ENCODE peak calls at places on chromosomes 7 and 10, in six cellular contexts. One of them, this sample, is unnamed.

GRCh38 chr10:114694735-114695134 is 36.7 kb upstream of the ABLIM1 start:
- DNase-seq in psoas muscle: no peak
- DNase-seq in A549: peak; percentile 73
- DNase-seq in esophagus muscularis mucosa: no peak
- DNase-seq in upper lobe of right lung: no peak
- DNase-seq in cardiac muscle cell: peak; percentile 33
- DNase-seq in this sample: no peak

GRCh38 chr7:40644454-40645188 is 509.8 kb downstream of the SUGCT start:
- DNase-seq in psoas muscle: no peak
- DNase-seq in A549: no peak
- DNase-seq in esophagus muscularis mucosa: no peak
- DNase-seq in upper lobe of right lung: no peak
- DNase-seq in cardiac muscle cell: peak; percentile 19
- DNase-seq in this sample: no peak

GRCh38 chr10:94108200-94108599 is 114.5 kb downstream of the PLCE1 start:
- DNase-seq in psoas muscle: no peak
- DNase-seq in A549: no peak
- DNase-seq in esophagus muscularis mucosa: no peak
- DNase-seq in upper lobe of right lung: no peak
- DNase-seq in cardiac muscle cell: peak; percentile 56
- DNase-seq in this sample: no peak

GRCh38 chr7:73615886-73616285 is 8.4 kb downstream of the MLXIPL start:
- DNase-seq in psoas muscle: no peak
- DNase-seq in A549: no peak
- DNase-seq in esophagus muscularis mucosa: no peak
- DNase-seq in upper lobe of right lung: no peak
- DNase-seq in cardiac muscle cell: peak; percentile 32
- DNase-seq in this sample: no peak

GRCh38 chr10:62278461-62278910 is 9.8 kb upstream of the RTKN2 start:
- DNase-seq in psoas muscle: no peak
- DNase-seq in A549: no peak
- DNase-seq in esophagus muscularis mucosa: no peak
- DNase-seq in upper lobe of right lung: no peak
- DNase-seq in cardiac muscle cell: peak; percentile 22
- DNase-seq in this sample: no peak

GRCh38 chr7:135168001-135168400 is 2.5 kb downstream of the CYREN start:
- DNase-seq in psoas muscle: peak; percentile 84
- DNase-seq in A549: no peak
- DNase-seq in esophagus muscularis mucosa: no peak
- DNase-seq in upper lobe of right lung: no peak
- DNase-seq in cardiac muscle cell: no peak
- DNase-seq in this sample: no peak

GRCh38 chr7:14751461-14751860 is 151.1 kb downstream of the DGKB start:
- DNase-seq in psoas muscle: no peak
- DNase-seq in A549: no peak
- DNase-seq in esophagus muscularis mucosa: no peak
- DNase-seq in upper lobe of right lung: no peak
- DNase-seq in cardiac muscle cell: peak; percentile 78
- DNase-seq in this sample: no peak

GRCh38 chr10:93872776-93873175 is 21.0 kb upstream of the SLC35G1 start:
- DNase-seq in psoas muscle: no peak
- DNase-seq in A549: no peak
- DNase-seq in esophagus muscularis mucosa: peak; percentile 45
- DNase-seq in upper lobe of right lung: no peak
- DNase-seq in cardiac muscle cell: peak; percentile 9
- DNase-seq in this sample: no peak

GRCh38 chr10:96470108-96470743 is 43.5 kb downstream of the TLL2 start:
- DNase-seq in psoas muscle: no peak
- DNase-seq in A549: peak; percentile 51
- DNase-seq in esophagus muscularis mucosa: no peak
- DNase-seq in upper lobe of right lung: no peak
- DNase-seq in cardiac muscle cell: peak; percentile 54
- DNase-seq in this sample: no peak

GRCh38 chr10:61899045-61899444 is 2.5 kb upstream of the ARID5B start:
- DNase-seq in psoas muscle: no peak
- DNase-seq in A549: no peak
- DNase-seq in esophagus muscularis mucosa: no peak
- DNase-seq in upper lobe of right lung: no peak
- DNase-seq in cardiac muscle cell: peak; percentile 60
- DNase-seq in this sample: no peak

GRCh38 chr10:98135222-98135899 is 904 bp downstream of the R3HCC1L start:
- DNase-seq in psoas muscle: no peak
- DNase-seq in A549: no peak
- DNase-seq in esophagus muscularis mucosa: no peak
- DNase-seq in upper lobe of right lung: no peak
- DNase-seq in cardiac muscle cell: no peak
- DNase-seq in this sample: no peak

GRCh38 chr7:45885264-45885882 is 2.9 kb upstream of the IGFBP1 start:
- DNase-seq in psoas muscle: no peak
- DNase-seq in A549: peak; percentile 63
- DNase-seq in esophagus muscularis mucosa: peak; percentile 83
- DNase-seq in upper lobe of right lung: no peak
- DNase-seq in cardiac muscle cell: no peak
- DNase-seq in this sample: no peak

GRCh38 chr7:108067844-108068243 is 62.3 kb downstream of the LAMB4 start:
- DNase-seq in psoas muscle: no peak
- DNase-seq in A549: no peak
- DNase-seq in esophagus muscularis mucosa: no peak
- DNase-seq in upper lobe of right lung: no peak
- DNase-seq in cardiac muscle cell: no peak
- DNase-seq in this sample: no peak

GRCh38 chr7:87359366-87359765 is 13.9 kb downstream of the CROT start:
- DNase-seq in psoas muscle: no peak
- DNase-seq in A549: no peak
- DNase-seq in esophagus muscularis mucosa: no peak
- DNase-seq in upper lobe of right lung: no peak
- DNase-seq in cardiac muscle cell: no peak
- DNase-seq in this sample: no peak

GRCh38 chr7:70655694-70656093 is 476.2 kb upstream of the GALNT17 start:
- DNase-seq in psoas muscle: no peak
- DNase-seq in A549: no peak
- DNase-seq in esophagus muscularis mucosa: no peak
- DNase-seq in upper lobe of right lung: no peak
- DNase-seq in cardiac muscle cell: no peak
- DNase-seq in this sample: no peak

GRCh38 chr10:117241541-117242462 is 888 bp downstream of the SLC18A2 start:
- DNase-seq in psoas muscle: no peak
- DNase-seq in A549: no peak
- DNase-seq in esophagus muscularis mucosa: no peak
- DNase-seq in upper lobe of right lung: no peak
- DNase-seq in cardiac muscle cell: peak; percentile 12
- DNase-seq in this sample: no peak

GRCh38 chr7:107659666-107660065 is 962 bp upstream of the SLC26A4 start:
- DNase-seq in psoas muscle: no peak
- DNase-seq in A549: no peak
- DNase-seq in esophagus muscularis mucosa: no peak
- DNase-seq in upper lobe of right lung: no peak
- DNase-seq in cardiac muscle cell: peak; percentile 83
- DNase-seq in this sample: no peak

GRCh38 chr7:30511973-30512662 is 7.5 kb upstream of the GGCT start:
- DNase-seq in psoas muscle: no peak
- DNase-seq in A549: no peak
- DNase-seq in esophagus muscularis mucosa: no peak
- DNase-seq in upper lobe of right lung: no peak
- DNase-seq in cardiac muscle cell: no peak
- DNase-seq in this sample: no peak

GRCh38 chr7:121330053-121330833 is 1.4 kb downstream of the WNT16 start:
- DNase-seq in psoas muscle: no peak
- DNase-seq in A549: no peak
- DNase-seq in esophagus muscularis mucosa: no peak
- DNase-seq in upper lobe of right lung: no peak
- DNase-seq in cardiac muscle cell: no peak
- DNase-seq in this sample: no peak

GRCh38 chr10:78805176-78805575 is 263.6 kb upstream of the ZMIZ1 start:
- DNase-seq in psoas muscle: peak; percentile 74
- DNase-seq in A549: no peak
- DNase-seq in esophagus muscularis mucosa: no peak
- DNase-seq in upper lobe of right lung: no peak
- DNase-seq in cardiac muscle cell: peak; percentile 98
- DNase-seq in this sample: no peak

GRCh38 chr7:140059288-140060242 is 3.2 kb downstream of the PARP12 start:
- DNase-seq in psoas muscle: no peak
- DNase-seq in A549: peak; percentile 60
- DNase-seq in esophagus muscularis mucosa: no peak
- DNase-seq in upper lobe of right lung: no peak
- DNase-seq in cardiac muscle cell: peak; percentile 95
- DNase-seq in this sample: no peak

GRCh38 chr10:93160829-93161228 is 87.1 kb downstream of the CYP26A1 start:
- DNase-seq in psoas muscle: peak; percentile 65
- DNase-seq in A549: no peak
- DNase-seq in esophagus muscularis mucosa: no peak
- DNase-seq in upper lobe of right lung: peak; percentile 74
- DNase-seq in cardiac muscle cell: peak; percentile 86
- DNase-seq in this sample: no peak

GRCh38 chr10:132926777-132927650 is 15.4 kb downstream of the CFAP46 start:
- DNase-seq in psoas muscle: peak; percentile 37
- DNase-seq in A549: no peak
- DNase-seq in esophagus muscularis mucosa: no peak
- DNase-seq in upper lobe of right lung: peak; percentile 56
- DNase-seq in cardiac muscle cell: no peak
- DNase-seq in this sample: no peak

GRCh38 chr7:1021931-1022330 is 22.4 kb upstream of the GPR146 start:
- DNase-seq in psoas muscle: peak; percentile 48
- DNase-seq in A549: no peak
- DNase-seq in esophagus muscularis mucosa: no peak
- DNase-seq in upper lobe of right lung: no peak
- DNase-seq in cardiac muscle cell: no peak
- DNase-seq in this sample: no peak

GRCh38 chr7:1024331-1024761 is 20.0 kb upstream of the GPR146 start:
- DNase-seq in psoas muscle: peak; percentile 57
- DNase-seq in A549: no peak
- DNase-seq in esophagus muscularis mucosa: no peak
- DNase-seq in upper lobe of right lung: no peak
- DNase-seq in cardiac muscle cell: no peak
- DNase-seq in this sample: no peak

GRCh38 chr7:1022356-1022755 is 22.0 kb upstream of the GPR146 start:
- DNase-seq in psoas muscle: peak; percentile 12
- DNase-seq in A549: no peak
- DNase-seq in esophagus muscularis mucosa: no peak
- DNase-seq in upper lobe of right lung: no peak
- DNase-seq in cardiac muscle cell: no peak
- DNase-seq in this sample: no peak

GRCh38 chr7:1021366-1021765 is 23.0 kb upstream of the GPR146 start:
- DNase-seq in psoas muscle: peak; percentile 54
- DNase-seq in A549: no peak
- DNase-seq in esophagus muscularis mucosa: no peak
- DNase-seq in upper lobe of right lung: no peak
- DNase-seq in cardiac muscle cell: no peak
- DNase-seq in this sample: no peak

DNA sequence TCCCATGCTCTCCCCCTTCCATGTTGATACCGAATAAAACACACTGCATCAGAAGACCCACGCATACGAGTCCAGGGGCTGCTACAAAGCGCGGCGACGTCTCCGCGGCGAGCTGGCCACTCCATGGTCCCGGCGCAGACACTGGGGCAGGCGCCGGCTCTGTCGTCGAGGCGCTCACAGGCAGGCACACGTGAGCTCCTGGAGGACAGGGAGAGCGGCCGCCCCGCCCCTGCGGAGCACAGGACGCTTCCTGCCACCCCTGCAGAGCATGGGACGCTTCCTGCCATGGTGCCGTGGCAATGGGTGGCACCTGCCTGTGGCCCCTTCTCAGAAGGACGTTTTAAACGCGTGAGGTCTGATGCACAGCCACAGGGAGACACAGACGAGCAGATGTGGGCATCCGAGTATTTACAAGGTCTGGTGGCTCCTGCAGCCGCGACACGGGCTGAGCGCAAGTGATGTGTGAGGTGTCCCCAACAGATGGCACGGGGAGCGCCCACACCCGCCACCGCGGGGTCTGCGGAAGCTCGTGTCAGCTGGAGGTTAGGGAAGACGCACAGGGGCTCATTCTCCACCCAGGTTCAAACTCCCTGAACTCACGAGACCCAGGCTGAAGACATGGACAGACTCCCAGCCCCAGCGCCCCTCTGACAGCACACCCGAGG is 21.4 kb upstream of the GPR146 start:
- DNase-seq in psoas muscle: peak; percentile 43
- DNase-seq in A549: no peak
- DNase-seq in esophagus muscularis mucosa: no peak
- DNase-seq in upper lobe of right lung: no peak
- DNase-seq in cardiac muscle cell: no peak
- DNase-seq in this sample: no peak
- H3K4me3 ChIP-seq in psoas muscle: no peak overlapping the region
- H3K4me3 ChIP-seq in A549: no peak overlapping the region
- H3K4me3 ChIP-seq in esophagus muscularis mucosa: no peak overlapping the region
- H3K4me3 ChIP-seq in upper lobe of right lung: no peak overlapping the region
- H3K4me3 ChIP-seq in cardiac muscle cell: no peak overlapping the region
- H3K4me3 ChIP-seq in this sample: no peak overlapping the region

DNA sequence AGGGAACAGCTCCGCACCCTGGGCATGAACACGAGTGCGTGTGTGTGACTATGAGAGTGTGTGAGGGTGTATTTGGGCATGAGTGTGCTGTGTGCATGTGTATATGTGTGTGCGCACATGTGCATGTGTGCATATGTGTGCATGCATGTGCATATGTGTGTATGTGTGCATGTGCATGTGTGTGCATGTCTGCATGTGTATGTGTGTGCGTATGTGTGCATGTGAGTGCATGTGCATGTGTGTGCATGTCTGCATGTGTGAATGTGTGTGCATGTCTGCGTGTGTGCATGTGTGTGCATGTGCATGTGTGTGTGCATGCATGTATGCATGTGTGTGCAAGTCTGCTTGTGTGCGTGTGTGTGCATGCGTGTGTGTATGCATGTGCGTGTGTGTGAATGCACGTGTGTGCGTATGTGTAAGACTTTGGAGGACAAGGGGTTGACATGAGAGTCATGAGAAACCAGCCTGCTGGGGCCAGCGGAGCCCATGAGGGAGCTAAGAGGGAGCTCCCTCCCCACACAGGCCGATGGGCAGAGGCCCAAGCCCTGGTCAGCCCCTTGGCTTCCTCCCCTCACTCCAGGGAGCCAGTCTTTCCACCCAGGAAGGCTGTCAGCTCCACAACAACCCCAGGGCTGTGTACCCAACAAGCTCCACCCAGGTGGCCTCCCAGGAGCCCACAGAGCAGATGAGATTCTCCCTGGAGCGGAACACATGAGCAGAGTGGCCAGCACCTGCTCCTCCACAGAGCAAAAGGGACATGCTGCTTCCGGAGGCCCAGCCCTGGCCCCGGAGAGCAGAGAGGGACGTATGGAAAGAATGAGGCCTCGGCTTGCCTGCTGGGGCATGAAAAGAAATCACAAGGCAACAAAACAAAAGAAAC is 142.5 kb upstream of the PPP2R2D start:
- DNase-seq in psoas muscle: peak; percentile 21
- DNase-seq in A549: no peak
- DNase-seq in esophagus muscularis mucosa: no peak
- DNase-seq in upper lobe of right lung: no peak
- DNase-seq in cardiac muscle cell: no peak
- DNase-seq in this sample: no peak
- H3K4me1 ChIP-seq in psoas muscle: no peaks in the 10 kb centered on the region
- H3K4me1 ChIP-seq in A549: peaks cover 26% of the 10 kb centered on the region
- H3K4me1 ChIP-seq in esophagus muscularis mucosa: no peaks in the 10 kb centered on the region
- H3K4me1 ChIP-seq in upper lobe of right lung: no peaks in the 10 kb centered on the region
- H3K4me1 ChIP-seq in cardiac muscle cell: no peaks in the 10 kb centered on the region
- H3K4me1 ChIP-seq in this sample: no peaks in the 10 kb centered on the region

GRCh38 chr10:5640501-5640900 is 25.9 kb downstream of the ASB13 start:
- DNase-seq in psoas muscle: no peak
- DNase-seq in A549: no peak
- DNase-seq in esophagus muscularis mucosa: no peak
- DNase-seq in upper lobe of right lung: no peak
- DNase-seq in cardiac muscle cell: no peak
- DNase-seq in this sample: no peak
- H3K27ac ChIP-seq in psoas muscle: no peak overlapping the region
- H3K27ac ChIP-seq in A549: no peak overlapping the region
- H3K27ac ChIP-seq in esophagus muscularis mucosa: no peak overlapping the region
- H3K27ac ChIP-seq in upper lobe of right lung: no peak overlapping the region
- H3K27ac ChIP-seq in cardiac muscle cell: no peak overlapping the region
- H3K27ac ChIP-seq in this sample: no peak overlapping the region

GRCh38 chr10:101146392-101147251 is 15.5 kb downstream of the TLX1 start:
- DNase-seq in psoas muscle: no peak
- DNase-seq in A549: no peak
- DNase-seq in esophagus muscularis mucosa: no peak
- DNase-seq in upper lobe of right lung: peak; percentile 61
- DNase-seq in cardiac muscle cell: no peak
- DNase-seq in this sample: no peak
- H3K4me3 ChIP-seq in psoas muscle: peak overlapping the region; percentile 19
- H3K4me3 ChIP-seq in A549: no peak overlapping the region
- H3K4me3 ChIP-seq in esophagus muscularis mucosa: no peak overlapping the region
- H3K4me3 ChIP-seq in upper lobe of right lung: no peak overlapping the region
- H3K4me3 ChIP-seq in cardiac muscle cell: no peak overlapping the region
- H3K4me3 ChIP-seq in this sample: no peak overlapping the region